ENCODE peak calls at places on chromosomes 13 and 19, in four cellular contexts. N is K562, U is GM12878, Z is HepG2. G is an unnamed sample.

GRCh38 chr13:79745141-79745540 is 264.2 kb downstream of the NDFIP2 start:
- DNase-seq in N (no peak), U (no peak), Z (no peak), G (no peak)

GRCh38 chr19:47644743-47645499 is 36.0 kb downstream of the BICRA start:
- DNase-seq in N (no peak), U (no peak), Z (no peak), G (no peak)

GRCh38 chr13:44474122-44474910 is 100.7 kb downstream of the SERP2 start:
- DNase-seq in N (no peak), U (no peak), Z (peak), G (peak)

GRCh38 chr13:74629985-74630384 is 495.8 kb upstream of the KLF12 start:
- DNase-seq in N (no peak), U (no peak), Z (no peak), G (no peak)

GRCh38 chr19:42919757-42920079 is 2.0 kb upstream of the PSG6 start:
- DNase-seq in N (peak), U (no peak), Z (no peak), G (no peak)

GRCh38 chr19:12782174-12782423 is 6.7 kb upstream of the HOOK2 start:
- DNase-seq in N (no peak), U (no peak), Z (no peak), G (no peak)

GRCh38 chr13:40986328-40986856 is 32.7 kb downstream of the ELF1 start:
- DNase-seq in N (no peak), U (no peak), Z (peak), G (no peak)

GRCh38 chr13:34546841-34547240 is 395.2 kb upstream of the NBEA start:
- DNase-seq in N (no peak), U (no peak), Z (no peak), G (no peak)

GRCh38 chr19:525029-525428 is 6.5 kb upstream of the CDC34 start:
- DNase-seq in N (no peak), U (no peak), Z (no peak), G (no peak)

GRCh38 chr13:60759499-60759898 is 362.5 kb downstream of the TDRD3 start:
- DNase-seq in N (no peak), U (no peak), Z (peak), G (no peak)

GRCh38 chr19:1860133-1860775 is 3.1 kb downstream of the KLF16 start:
- DNase-seq in N (peak), U (no peak), Z (peak), G (peak)

GRCh38 chr19:30718728-30719127 is 346.5 kb downstream of the ZNF536 start:
- DNase-seq in N (no peak), U (no peak), Z (no peak), G (no peak)

GRCh38 chr19:45166723-45167252 is 6.0 kb upstream of the NKPD1 start:
- DNase-seq in N (no peak), U (no peak), Z (peak), G (no peak)

GRCh38 chr19:41927810-41928192 is 448 bp downstream of the ERFL start:
- DNase-seq in N (peak), U (no peak), Z (no peak), G (no peak)

GRCh38 chr19:18541992-18542935 is 1.1 kb downstream of the FKBP8 start:
- DNase-seq in N (peak), U (no peak), Z (no peak), G (no peak)

GRCh38 chr13:110232756-110233155 is 74.2 kb downstream of the COL4A1 start:
- DNase-seq in N (no peak), U (no peak), Z (no peak), G (no peak)

GRCh38 chr19:19627716-19628498 is at the start of gene LPAR2:
- DNase-seq in N (no peak), U (no peak), Z (no peak), G (no peak)

GRCh38 chr13:113047587-113047986 is 58.0 kb upstream of the F7 start:
- DNase-seq in N (no peak), U (no peak), Z (no peak), G (no peak)

GRCh38 chr19:3360494-3361383 is 5.6 kb upstream of the NFIC start:
- DNase-seq in N (peak), U (no peak), Z (no peak), G (no peak)

GRCh38 chr19:7983995-7984837 is 21.2 kb downstream of the ELAVL1 start:
- DNase-seq in N (no peak), U (no peak), Z (no peak), G (no peak)

GRCh38 chr13:52968074-52968700 is 60.4 kb upstream of the OLFM4 start:
- DNase-seq in N (peak), U (peak), Z (peak), G (peak)

GRCh38 chr13:49357694-49358093 is 86.2 kb downstream of the CAB39L start:
- DNase-seq in N (no peak), U (no peak), Z (no peak), G (no peak)

GRCh38 chr13:36712785-36713184 is 39.0 kb downstream of the SERTM1 start:
- DNase-seq in N (no peak), U (no peak), Z (no peak), G (no peak)

GRCh38 chr19:35126624-35126959 is 8.3 kb downstream of the LGI4 start:
- DNase-seq in N (no peak), U (no peak), Z (no peak), G (no peak)

GRCh38 chr13:63972328-63972727 is 2556.7 kb upstream of the PCDH20 start:
- DNase-seq in N (no peak), U (no peak), Z (no peak), G (no peak)

GRCh38 chr13:51444922-51445321 is 7.9 kb downstream of the INTS6 start:
- DNase-seq in N (no peak), U (no peak), Z (no peak), G (no peak)

GRCh38 chr19:54558339-54558738 is 15.3 kb upstream of the LILRA2 start:
- DNase-seq in N (no peak), U (no peak), Z (no peak), G (no peak)
- TF ChIP-seq TARDBP in N (no peak), U (no peak), Z (no peak), G (no peak)

GRCh38 chr19:37763488-37763887 is 15.9 kb downstream of the ZNF573 start:
- DNase-seq in N (no peak), U (no peak), Z (no peak), G (no peak)
- TF ChIP-seq TARDBP in N (no peak), U (no peak), Z (no peak), G (no peak)

GRCh38 chr13:85833938-85834337 is 34.7 kb upstream of the SLITRK6 start:
- DNase-seq in N (no peak), U (no peak), Z (no peak), G (no peak)

GRCh38 chr13:85825454-85825853 is 26.2 kb upstream of the SLITRK6 start:
- DNase-seq in N (no peak), U (no peak), Z (no peak), G (no peak)

GRCh38 chr13:85828094-85828684 is 29.0 kb upstream of the SLITRK6 start:
- DNase-seq in N (peak), U (no peak), Z (peak), G (peak)
- TF ChIP-seq TARDBP in N (no peak), U (no peak), Z (no peak), G (no peak)

DNA sequence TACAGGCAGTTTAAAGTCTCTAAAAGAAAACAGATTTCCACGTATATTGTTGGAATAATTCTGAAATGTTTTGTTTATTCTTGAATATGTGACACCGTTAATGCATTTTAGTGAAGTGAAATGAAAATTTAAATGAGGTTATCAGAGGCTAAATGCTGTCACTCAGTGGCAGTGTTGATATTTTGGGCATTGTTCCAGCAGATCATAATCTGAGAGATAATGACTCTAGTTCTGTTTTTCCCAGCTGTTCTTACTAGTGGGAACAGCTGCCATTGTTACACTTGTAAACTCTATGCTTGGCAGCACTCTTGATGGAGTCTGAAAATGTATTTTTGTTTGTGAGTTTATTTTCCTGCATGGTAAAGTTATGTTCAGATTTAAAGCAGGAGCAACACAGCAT is 365.7 kb upstream of the SLC10A2 start:
- DNase-seq in N (no peak), U (no peak), Z (no peak), G (no peak)
- TF ChIP-seq TARDBP in N (no peak), U (no peak), Z (no peak), G (no peak)

GRCh38 chr13:98182589-98182988 is 5.5 kb upstream of the RNF113B start:
- DNase-seq in N (no peak), U (no peak), Z (no peak), G (no peak)

GRCh38 chr13:98182153-98182552 is 5.1 kb upstream of the RNF113B start:
- DNase-seq in N (no peak), U (no peak), Z (no peak), G (no peak)

GRCh38 chr13:98187862-98188261 is 10.8 kb upstream of the RNF113B start:
- DNase-seq in N (no peak), U (no peak), Z (no peak), G (no peak)

GRCh38 chr13:98187155-98187726 is 10.2 kb upstream of the RNF113B start:
- DNase-seq in N (no peak), U (no peak), Z (no peak), G (no peak)

DNA sequence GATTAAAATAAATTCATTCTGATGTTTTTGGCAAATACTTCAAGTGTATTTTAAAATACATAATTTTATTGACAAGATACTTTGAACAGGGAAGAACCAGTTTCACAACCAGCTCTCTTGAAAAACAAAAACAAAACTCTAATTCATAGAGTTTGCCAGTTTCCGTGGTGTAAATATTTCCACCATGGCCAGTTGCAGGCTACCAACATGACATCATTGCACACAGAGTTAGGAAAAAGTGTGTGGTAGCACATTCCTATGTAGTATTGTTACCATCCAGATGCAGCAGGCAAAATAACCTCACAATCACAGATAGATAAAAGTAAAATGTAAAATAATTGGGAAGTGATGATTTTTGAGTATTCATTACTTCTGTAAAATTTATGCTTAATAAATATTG is 7.7 kb upstream of the RNF113B start:
- DNase-seq in N (no peak), U (no peak), Z (no peak), G (no peak)
- TF ChIP-seq TARDBP in N (no peak), U (no peak), Z (no peak), G (no peak)